ENCODE peak calls at places on chromosomes 3 and 15, in four cellular contexts. X is A549, P is HepG2, M is GM12878. T is an unnamed sample.

GRCh38 chr3:113698891-113699465 is 2.5 kb upstream of the USF3 start:
- DNase-seq in X (no peak), M (no peak), P (no peak), T (peak)

GRCh38 chr3:48275292-48276027 is 34.6 kb downstream of the ZNF589 start:
- DNase-seq in M (no peak), P (no peak), X (no peak), T (no peak)

GRCh38 chr3:177050466-177051237 is 146.6 kb downstream of the TBL1XR1 start:
- DNase-seq in P (peak), X (peak), M (no peak), T (peak)

GRCh38 chr3:123488641-123489347 is 39.9 kb upstream of the ADCY5 start:
- DNase-seq in X (no peak), M (no peak), P (no peak), T (no peak)

GRCh38 chr3:135240426-135240825 is 445.4 kb downstream of the EPHB1 start:
- DNase-seq in X (no peak), P (no peak), M (no peak), T (peak)

GRCh38 chr3:157956850-157957249 is 149.4 kb downstream of the SHOX2 start:
- DNase-seq in P (no peak), M (no peak), X (peak), T (no peak)

GRCh38 chr15:44038801-44039200 is 156.3 kb downstream of the FRMD5 start:
- DNase-seq in M (no peak), X (peak), P (peak), T (no peak)

GRCh38 chr15:63473999-63474809 is 30.2 kb upstream of the USP3 start:
- DNase-seq in P (peak), M (peak), X (peak), T (no peak)

GRCh38 chr15:60840306-60840702 is 361.4 kb upstream of the ICE2 start:
- DNase-seq in P (no peak), M (no peak), X (no peak), T (no peak)

GRCh38 chr15:77739591-77740378 is 107.1 kb upstream of the LINGO1 start:
- DNase-seq in P (no peak), X (no peak), M (no peak), T (no peak)

GRCh38 chr3:116425126-116425525 is 20.2 kb downstream of the LSAMP start:
- DNase-seq in P (peak), X (no peak), M (no peak), T (no peak)

GRCh38 chr3:186382217-186382885 is 20.3 kb upstream of the DGKG start:
- DNase-seq in X (no peak), P (no peak), M (no peak), T (no peak)

GRCh38 chr3:48475188-48475587 is 28.7 kb downstream of the ATRIP start:
- DNase-seq in P (no peak), M (no peak), X (no peak), T (no peak)

GRCh38 chr15:84955089-84955848 is 26.4 kb upstream of the PDE8A start:
- DNase-seq in X (peak), P (peak), M (no peak), T (peak)

GRCh38 chr3:13866406-13866965 is 13.4 kb downstream of the WNT7A start:
- DNase-seq in P (no peak), X (no peak), M (no peak), T (no peak)

GRCh38 chr3:66442254-66443249 is 58.3 kb downstream of the LRIG1 start:
- DNase-seq in M (no peak), X (no peak), P (peak), T (no peak)

GRCh38 chr3:193847402-193847801 is 254.4 kb downstream of the OPA1 start:
- DNase-seq in X (no peak), P (no peak), M (no peak), T (no peak)

GRCh38 chr15:34726407-34727100 is 28.2 kb downstream of the GJD2 start:
- DNase-seq in X (no peak), M (no peak), P (no peak), T (no peak)
- TF ChIP-seq CHD4 in X (no peak), M (no peak), P (no peak), T (no peak)

GRCh38 chr3:155070932-155071387 is 9.2 kb upstream of the MME start:
- DNase-seq in P (no peak), X (no peak), M (no peak), T (peak)
- TF ChIP-seq CHD4 in P (no peak), X (no peak), M (no peak), T (no peak)

GRCh38 chr15:29103825-29104565 is 165.6 kb downstream of the NSMCE3 start:
- DNase-seq in X (peak), M (no peak), P (no peak), T (no peak)
- TF ChIP-seq CHD4 in X (no peak), M (no peak), P (no peak), T (no peak)

DNA sequence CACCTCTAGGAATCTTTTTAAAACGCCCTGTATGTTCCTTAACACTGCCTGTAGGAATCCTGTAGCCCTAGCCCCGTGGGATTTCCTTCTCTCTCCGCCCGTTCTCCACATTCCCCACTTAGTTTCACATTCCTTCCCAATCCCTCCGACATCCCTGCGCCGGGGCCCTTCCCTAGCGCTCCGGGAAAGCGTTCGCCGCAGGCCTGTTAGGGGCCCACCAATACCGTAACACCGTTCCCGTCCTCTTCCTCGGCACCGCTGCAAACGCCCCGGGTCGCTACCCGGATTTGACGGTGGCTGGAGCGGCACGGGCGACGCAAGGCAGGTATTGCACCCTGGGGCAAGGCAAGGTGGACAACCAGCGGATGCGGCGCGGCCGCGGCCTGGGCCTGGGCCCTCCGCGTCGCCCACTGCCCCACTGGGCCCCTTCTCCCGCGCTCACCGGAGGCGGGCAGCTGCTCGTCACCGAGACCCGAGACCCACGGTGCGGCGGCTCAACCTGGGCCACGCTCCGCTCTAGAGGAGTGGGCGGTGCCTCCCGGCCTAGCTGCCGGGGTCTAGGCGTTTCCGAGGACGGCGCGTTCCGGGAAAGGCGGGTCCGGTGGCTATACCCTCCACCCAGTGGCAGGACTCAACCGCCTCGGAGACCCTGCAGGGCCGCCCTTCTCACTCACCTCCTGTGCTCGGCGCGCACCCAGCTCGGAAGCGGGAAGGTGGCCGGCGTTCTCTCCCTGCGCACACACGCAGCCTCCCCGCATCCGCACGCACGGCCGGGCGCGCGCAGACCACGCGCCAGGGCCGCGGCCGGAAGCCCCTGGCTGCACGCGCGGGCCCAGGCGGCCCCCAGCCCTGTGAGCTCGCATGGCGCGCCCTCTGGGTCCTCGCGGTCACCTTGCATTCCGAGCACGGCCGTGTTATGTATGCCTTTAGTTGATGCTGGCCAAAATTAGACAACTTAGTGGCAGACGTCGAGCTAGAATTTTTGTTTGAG is at the start of gene B3GALNT1:
- DNase-seq in M (no peak), X (peak), P (no peak), T (peak)
- TF ChIP-seq CHD4 in M (no peak), X (no peak), P (no peak), T (no peak)

T was measured in K562.